ENCODE peak calls at places on chromosomes 1 and 21, in ten cellular contexts. X, J, Y, Q, V, F, C, G, R and P are unnamed samples.

GRCh38 chr21:45130324-45130774 is 56.0 kb downstream of the ADARB1 start:
- DNase-seq in X (no peak), J (peak), Y (no peak), Q (no peak), V (peak), F (no peak), C (no peak), G (peak), R (no peak), P (no peak)

GRCh38 chr1:246064891-246065290 is 442.2 kb downstream of the SMYD3 start:
- DNase-seq in X (no peak), J (no peak), Y (no peak), Q (no peak), V (no peak), F (no peak), C (no peak), G (no peak), R (no peak), P (no peak)

GRCh38 chr1:215284966-215285365 is 202.4 kb downstream of the KCNK2 start:
- DNase-seq in X (no peak), J (no peak), Y (no peak), Q (no peak), V (no peak), F (no peak), C (no peak), G (no peak), R (no peak), P (no peak)

GRCh38 chr21:35321322-35322200 is 272.5 kb upstream of the RUNX1 start:
- DNase-seq in X (no peak), J (no peak), Y (no peak), Q (no peak), V (no peak), F (no peak), C (no peak), G (no peak), R (no peak), P (no peak)

GRCh38 chr1:235503333-235504121 is 725 bp downstream of the B3GALNT2 start:
- DNase-seq in X (peak), J (peak), Y (no peak), Q (peak), V (peak), F (peak), C (peak), G (peak), R (no peak), P (peak)

GRCh38 chr1:3902546-3902945 is 2.5 kb upstream of the C1orf174 start:
- DNase-seq in X (peak), J (no peak), Y (no peak), Q (peak), V (no peak), F (peak), C (no peak), G (no peak), R (no peak), P (no peak)

GRCh38 chr1:76209238-76209637 is 134.7 kb downstream of the ST6GALNAC3 start:
- DNase-seq in X (no peak), J (no peak), Y (no peak), Q (no peak), V (no peak), F (no peak), C (no peak), G (no peak), R (no peak), P (no peak)

GRCh38 chr1:94633051-94633450 is 91.5 kb upstream of the F3 start:
- DNase-seq in X (no peak), J (no peak), Y (no peak), Q (no peak), V (no peak), F (no peak), C (no peak), G (no peak), R (peak), P (no peak)

GRCh38 chr1:156496211-156496761 is 4.3 kb downstream of the MEF2D start:
- DNase-seq in X (no peak), J (no peak), Y (no peak), Q (no peak), V (no peak), F (no peak), C (peak), G (no peak), R (no peak), P (no peak)

GRCh38 chr1:165143437-165144065 is 213.0 kb downstream of the LMX1A start:
- DNase-seq in X (peak), J (peak), Y (no peak), Q (no peak), V (no peak), F (no peak), C (peak), G (no peak), R (no peak), P (no peak)

GRCh38 chr21:42281196-42281680 is 34.0 kb downstream of the TFF3 start:
- DNase-seq in X (no peak), J (no peak), Y (no peak), Q (no peak), V (peak), F (no peak), C (no peak), G (no peak), R (no peak), P (no peak)

GRCh38 chr1:41175546-41175945 is 66.6 kb downstream of the SCMH1 start:
- DNase-seq in X (no peak), J (no peak), Y (no peak), Q (no peak), V (no peak), F (no peak), C (no peak), G (no peak), R (no peak), P (no peak)

GRCh38 chr1:223831755-223832636 is 13.8 kb downstream of the TP53BP2 start:
- DNase-seq in X (no peak), J (no peak), Y (no peak), Q (no peak), V (no peak), F (no peak), C (no peak), G (no peak), R (no peak), P (no peak)

GRCh38 chr1:235106457-235106856 is 22.2 kb downstream of the TOMM20 start:
- DNase-seq in X (no peak), J (no peak), Y (no peak), Q (no peak), V (no peak), F (no peak), C (no peak), G (no peak), R (no peak), P (no peak)

GRCh38 chr1:221939598-221939997 is 197.7 kb upstream of the DUSP10 start:
- DNase-seq in X (no peak), J (no peak), Y (no peak), Q (no peak), V (no peak), F (no peak), C (no peak), G (no peak), R (no peak), P (no peak)

GRCh38 chr21:14376854-14377253 is 6.1 kb downstream of the HSPA13 start:
- DNase-seq in X (no peak), J (no peak), Y (no peak), Q (no peak), V (no peak), F (no peak), C (no peak), G (no peak), R (no peak), P (no peak)

GRCh38 chr1:93591833-93592635 is 89.6 kb downstream of the BCAR3 start:
- DNase-seq in X (peak), J (peak), Y (no peak), Q (no peak), V (no peak), F (peak), C (peak), G (no peak), R (no peak), P (no peak)

GRCh38 chr1:233240367-233240766 is 55.2 kb downstream of the PCNX2 start:
- DNase-seq in X (no peak), J (no peak), Y (no peak), Q (no peak), V (no peak), F (no peak), C (no peak), G (no peak), R (peak), P (no peak)

GRCh38 chr21:29843818-29844217 is 96.0 kb downstream of the GRIK1 start:
- DNase-seq in X (no peak), J (no peak), Y (no peak), Q (no peak), V (no peak), F (no peak), C (no peak), G (no peak), R (no peak), P (no peak)

GRCh38 chr1:7422966-7423365 is 348.1 kb upstream of the VAMP3 start:
- DNase-seq in X (no peak), J (no peak), Y (no peak), Q (no peak), V (no peak), F (no peak), C (no peak), G (no peak), R (no peak), P (peak)

GRCh38 chr1:17597651-17598050 is 58.2 kb downstream of the ARHGEF10L start:
- DNase-seq in X (no peak), J (no peak), Y (no peak), Q (no peak), V (no peak), F (no peak), C (peak), G (no peak), R (no peak), P (no peak)

GRCh38 chr1:20663365-20663764 is 2.2 kb upstream of the DDOST start:
- DNase-seq in X (no peak), J (no peak), Y (no peak), Q (no peak), V (no peak), F (no peak), C (no peak), G (no peak), R (no peak), P (no peak)

GRCh38 chr1:18527514-18527913 is 46.8 kb downstream of the KLHDC7A start:
- DNase-seq in X (no peak), J (no peak), Y (no peak), Q (no peak), V (no peak), F (no peak), C (no peak), G (no peak), R (no peak), P (no peak)

GRCh38 chr1:109760581-109761226 is 3.0 kb downstream of the EPS8L3 start:
- DNase-seq in X (no peak), J (no peak), Y (no peak), Q (no peak), V (peak), F (peak), C (peak), G (no peak), R (no peak), P (peak)

GRCh38 chr1:93588206-93588605 is 93.4 kb downstream of the BCAR3 start:
- DNase-seq in X (peak), J (no peak), Y (no peak), Q (no peak), V (no peak), F (no peak), C (no peak), G (no peak), R (no peak), P (no peak)

GRCh38 chr1:55547441-55547840 is 332.3 kb upstream of the USP24 start:
- DNase-seq in X (no peak), J (no peak), Y (no peak), Q (no peak), V (no peak), F (no peak), C (no peak), G (no peak), R (peak), P (no peak)

GRCh38 chr1:8863712-8864324 is 14.7 kb downstream of the ENO1 start:
- DNase-seq in X (no peak), J (no peak), Y (no peak), Q (no peak), V (peak), F (no peak), C (no peak), G (no peak), R (no peak), P (no peak)

GRCh38 chr1:18949689-18950414 is 6.6 kb downstream of the IFFO2 start:
- DNase-seq in X (peak), J (no peak), Y (no peak), Q (no peak), V (no peak), F (peak), C (no peak), G (no peak), R (no peak), P (no peak)

GRCh38 chr1:97668945-97669344 is 251.9 kb downstream of the DPYD start:
- DNase-seq in X (no peak), J (peak), Y (no peak), Q (no peak), V (no peak), F (no peak), C (no peak), G (peak), R (no peak), P (no peak)

GRCh38 chr1:169692766-169693460 is 18.5 kb downstream of the SELL start:
- DNase-seq in X (peak), J (no peak), Y (no peak), Q (peak), V (no peak), F (no peak), C (no peak), G (no peak), R (no peak), P (no peak)